ENCODE peak calls at places on chromosome 22, in four cellular contexts. K is K562, W is HepG2, G is GM12878. D is an unnamed sample.

GRCh38 chr22:23180301-23180892 is at the start of gene BCR:
- DNase-seq in K (no peak), W (no peak), G (no peak), D (peak; percentile 52)

GRCh38 chr22:45905326-45905923 is 71.5 kb downstream of the WNT7B start:
- DNase-seq in G (no peak), K (no peak), W (no peak), D (no peak)

GRCh38 chr22:45246060-45246985 is 5.6 kb upstream of the KIAA0930 start:
- DNase-seq in K (no peak), W (peak; percentile 98), G (no peak), D (no peak)

GRCh38 chr22:44648085-44648820 is 53.8 kb upstream of the PRR5 start:
- DNase-seq in K (no peak), W (no peak), G (no peak), D (no peak)

GRCh38 chr22:29704528-29705285 is 15.1 kb upstream of the CABP7 start:
- DNase-seq in W (peak; percentile 83), K (no peak), G (no peak), D (no peak)

GRCh38 chr22:50713008-50713385 is 25.0 kb upstream of the ACR start:
- DNase-seq in W (no peak), G (no peak), K (no peak), D (no peak)

GRCh38 chr22:49140921-49141680 is 686.6 kb downstream of the BRD1 start:
- DNase-seq in W (no peak), K (no peak), G (no peak), D (no peak)

GRCh38 chr22:48267681-48268080 is 1505.2 kb downstream of the TBC1D22A start:
- DNase-seq in W (no peak), K (no peak), G (no peak), D (no peak)

GRCh38 chr22:24833881-24834495 is 28.0 kb downstream of the SGSM1 start:
- DNase-seq in W (no peak), K (no peak), G (no peak), D (no peak)

GRCh38 chr22:50733521-50734342 is 4.3 kb upstream of the ACR start:
- DNase-seq in K (no peak), G (no peak), W (no peak), D (peak; percentile 9)

GRCh38 chr22:30268331-30268730 is 1.7 kb upstream of the OSM start:
- DNase-seq in K (no peak), W (no peak), G (no peak), D (no peak)

GRCh38 chr22:46533434-46533833 is 4.0 kb downstream of the CELSR1 start:
- DNase-seq in W (no peak), K (peak; percentile 40), G (no peak), D (peak; percentile 38)

GRCh38 chr22:47374901-47375575 is 612.6 kb downstream of the TBC1D22A start:
- DNase-seq in G (no peak), W (no peak), K (no peak), D (no peak)

GRCh38 chr22:35212996-35213395 is 44.3 kb upstream of the HMGXB4 start:
- DNase-seq in G (no peak), K (no peak), W (no peak), D (no peak)

GRCh38 chr22:49693416-49693815 is 134.3 kb downstream of the BRD1 start:
- DNase-seq in W (no peak), G (no peak), K (no peak), D (no peak)

GRCh38 chr22:29270475-29271271 is 2.6 kb downstream of the EWSR1 start:
- DNase-seq in W (peak; percentile 69), G (no peak), K (no peak), D (no peak)

GRCh38 chr22:44685384-44686056 is 16.5 kb upstream of the PRR5 start:
- DNase-seq in G (peak; percentile 71), W (no peak), K (peak; percentile 58), D (peak; percentile 64)

GRCh38 chr22:46317646-46318045 is 17.9 kb upstream of the TRMU start:
- DNase-seq in G (no peak), K (no peak), W (no peak), D (no peak)

GRCh38 chr22:25908755-25909154 is 166.8 kb downstream of the MYO18B start:
- DNase-seq in W (no peak), G (no peak), K (no peak), D (no peak)

GRCh38 chr22:26097840-26098239 is 71.4 kb upstream of the SEZ6L start:
- DNase-seq in G (no peak), W (no peak), K (no peak), D (no peak)

GRCh38 chr22:20588843-20589581 is 81.6 kb downstream of the MED15 start:
- DNase-seq in W (no peak), K (no peak), G (no peak), D (no peak)
- TF ChIP-seq CBFB in W (no peak), K (no peak), G (no peak), D (no peak)

GRCh38 chr22:27534720-27535125 is 266.8 kb downstream of the MN1 start:
- DNase-seq in W (peak; percentile 35), G (no peak), K (no peak), D (no peak)
- TF ChIP-seq ATF3 in W (no peak), G (no peak), K (no peak), D (no peak)

DNA sequence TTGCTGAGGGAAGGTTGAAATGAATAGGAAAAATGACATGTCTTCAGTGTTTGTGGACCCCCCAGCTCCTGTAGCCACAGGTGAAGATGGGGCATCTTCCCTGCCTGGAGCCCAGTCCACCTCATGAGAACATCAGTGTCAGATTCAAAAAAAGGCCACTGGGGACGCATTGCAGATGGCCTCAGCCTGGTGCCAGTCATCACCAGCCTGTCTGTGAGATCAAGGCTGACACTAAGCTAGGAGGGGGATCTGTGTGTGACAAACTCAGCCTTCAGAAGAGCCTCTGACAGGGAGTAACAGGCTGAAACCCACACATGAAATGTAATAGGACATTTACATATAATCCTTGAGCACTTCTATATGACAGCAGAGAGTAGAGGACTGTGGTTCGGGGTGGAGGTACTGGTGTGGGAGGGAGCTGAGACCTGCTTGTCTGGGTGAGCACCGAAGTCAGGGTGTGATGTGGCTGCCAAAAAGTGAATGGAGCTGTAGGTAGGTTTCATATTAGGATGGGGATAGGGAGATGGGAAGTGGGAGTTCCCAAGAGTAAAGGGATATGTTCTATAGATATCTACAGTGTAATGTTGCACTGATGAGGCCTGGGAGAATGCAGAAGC is 20.5 kb upstream of the CCDC134 start:
- DNase-seq in K (no peak), W (no peak), G (no peak), D (no peak)
- TF ChIP-seq CBFB in K (no peak), W (no peak), G (no peak), D (no peak)

DNA sequence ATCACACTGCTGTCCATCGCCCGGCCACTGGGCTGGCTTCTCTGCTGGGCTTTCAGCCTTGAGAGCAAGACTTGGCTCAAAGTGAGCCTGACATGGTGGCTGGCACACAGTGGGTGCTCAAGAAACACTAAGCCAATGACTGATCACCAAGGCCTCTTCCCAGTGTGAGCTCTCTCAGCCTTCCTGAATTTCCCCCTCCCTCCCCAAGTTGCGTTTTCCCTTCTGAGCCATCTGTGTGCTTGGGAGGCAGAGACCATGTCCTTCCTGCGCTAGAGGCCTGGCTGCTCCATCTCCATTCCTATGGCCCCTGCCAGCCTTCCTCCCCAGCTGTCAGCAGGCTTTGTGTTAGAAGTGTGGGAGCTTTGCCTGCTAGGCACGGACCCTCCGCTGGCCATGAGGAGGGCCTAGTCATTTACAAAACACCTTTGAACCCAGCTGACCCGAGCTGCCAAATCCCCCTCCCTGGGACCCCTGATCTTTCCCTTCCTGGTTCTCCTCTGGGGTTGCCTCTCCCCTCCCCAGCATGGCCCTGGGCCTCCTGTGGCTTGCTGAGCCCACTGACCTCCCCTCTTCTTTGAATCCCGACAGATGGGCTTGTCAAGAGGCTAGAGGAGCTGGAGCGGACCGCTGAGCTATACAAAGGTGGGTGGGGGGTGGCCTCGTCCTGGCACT is 13.2 kb downstream of the PICK1 start:
- DNase-seq in K (no peak), W (no peak), G (no peak), D (no peak)
- TF ChIP-seq ATF3 in K (no peak), W (no peak), G (no peak), D (no peak)

GRCh38 chr22:32023251-32023827 is 19.7 kb upstream of the SLC5A1 start:
- DNase-seq in K (no peak), W (no peak), G (no peak), D (no peak)

GRCh38 chr22:32020117-32020516 is 22.9 kb upstream of the SLC5A1 start:
- DNase-seq in G (no peak), W (peak; percentile 5), K (no peak), D (no peak)

GRCh38 chr22:32016081-32016480 is 27.0 kb upstream of the SLC5A1 start:
- DNase-seq in W (no peak), K (no peak), G (no peak), D (no peak)

GRCh38 chr22:32013200-32013599 is 29.9 kb upstream of the SLC5A1 start:
- DNase-seq in K (no peak), W (no peak), G (no peak), D (no peak)

DNA sequence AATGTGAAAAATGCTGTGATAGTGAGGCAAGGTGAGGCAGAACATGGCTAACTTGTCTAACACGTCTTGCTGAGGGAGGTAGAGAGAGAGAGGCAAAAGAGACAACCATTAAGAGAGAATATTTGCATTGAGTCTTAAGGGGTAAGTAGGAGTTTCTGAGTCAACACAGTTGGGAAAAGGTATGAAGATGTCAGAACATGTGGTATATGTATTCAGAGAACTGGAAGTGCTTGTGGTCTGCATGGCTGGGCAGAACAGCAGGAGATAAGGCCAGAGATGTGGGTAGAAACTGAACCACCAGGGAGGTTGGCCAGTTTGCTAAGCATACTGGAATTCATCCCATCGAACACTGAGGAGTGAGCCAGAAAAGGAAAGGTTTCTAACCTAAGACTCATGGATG is 25.0 kb upstream of the SLC5A1 start:
- DNase-seq in G (no peak), K (no peak), W (no peak), D (no peak)
- TF ChIP-seq CBFB in G (no peak), K (no peak), W (no peak), D (no peak)

DNA sequence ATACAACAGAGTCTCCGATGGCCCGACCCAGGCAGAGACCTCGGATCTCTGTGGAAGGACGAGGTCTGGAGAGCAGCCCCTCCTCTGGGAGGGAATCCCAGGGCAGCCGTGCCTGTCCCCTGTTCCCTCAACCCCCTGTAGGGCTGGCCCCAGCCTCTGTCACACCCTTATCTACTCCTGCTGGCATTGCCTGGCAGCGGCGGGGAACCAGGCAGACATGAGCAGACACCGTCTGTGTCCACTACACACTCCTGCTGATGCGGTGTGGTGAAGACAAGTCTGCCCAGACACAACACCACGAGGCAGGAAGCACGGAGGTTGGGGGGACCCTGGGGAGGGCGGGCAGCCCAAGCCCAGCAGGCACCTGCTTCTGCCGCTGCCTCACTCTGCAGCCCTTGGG is 52.5 kb upstream of the A4GALT start:
- DNase-seq in K (no peak), W (no peak), G (no peak), D (no peak)
- TF ChIP-seq ATF3 in K (no peak), W (no peak), G (no peak), D (no peak)

GRCh38 chr22:17924076-17924475 is 100.3 kb downstream of the MICAL3 start:
- DNase-seq in W (no peak), G (no peak), K (no peak), D (no peak)

GRCh38 chr22:17920992-17921650 is 103.2 kb downstream of the MICAL3 start:
- DNase-seq in K (no peak), W (no peak), G (no peak), D (no peak)

GRCh38 chr22:17924735-17925727 is 99.3 kb downstream of the MICAL3 start:
- DNase-seq in G (no peak), K (no peak), W (no peak), D (no peak)

GRCh38 chr22:17921871-17922821 is 102.2 kb downstream of the MICAL3 start:
- DNase-seq in W (peak; percentile 45), G (no peak), K (peak; percentile 99), D (peak; percentile 74)

GRCh38 chr22:17922925-17923898 is 101.1 kb downstream of the MICAL3 start:
- DNase-seq in K (no peak), G (no peak), W (no peak), D (no peak)
- TF ChIP-seq CBFB in K (no peak), G (no peak), W (no peak), D (no peak)

GRCh38 chr22:38758276-38758945 is 2.6 kb upstream of the SUN2 start:
- DNase-seq in W (no peak), G (no peak), K (no peak), D (no peak)
- TF ChIP-seq ATF3 in W (no peak), G (no peak), K (no peak), D (no peak)